ENCODE peak calls at places on chromosomes 4 and X, in six cellular contexts. One of them, this sample, is unnamed. For H3K79me2, the result is how much of the 10 kb centered on the place peaks cover.

GRCh38 chrX:81174286-81174685 is 27.4 kb downstream of the HMGN5 start:
- DNase-seq in GM12878: no peak
- DNase-seq in PC-3: peak
- DNase-seq in MM.1S: peak
- DNase-seq in fibroblast of lung: peak
- DNase-seq in HCT116: no peak
- DNase-seq in this sample: peak

GRCh38 chr4:92303621-92304027 is at the start of gene GRID2:
- DNase-seq in GM12878: no peak
- DNase-seq in PC-3: peak
- DNase-seq in MM.1S: no peak
- DNase-seq in fibroblast of lung: peak
- DNase-seq in HCT116: peak
- DNase-seq in this sample: no peak

GRCh38 chr4:53075162-53075785 is 213.2 kb downstream of the RASL11B start:
- DNase-seq in GM12878: peak
- DNase-seq in PC-3: no peak
- DNase-seq in MM.1S: no peak
- DNase-seq in fibroblast of lung: no peak
- DNase-seq in HCT116: no peak
- DNase-seq in this sample: no peak

GRCh38 chr4:26130173-26130572 is 190.6 kb upstream of the RBPJ start:
- DNase-seq in GM12878: peak
- DNase-seq in PC-3: no peak
- DNase-seq in MM.1S: no peak
- DNase-seq in fibroblast of lung: no peak
- DNase-seq in HCT116: no peak
- DNase-seq in this sample: no peak

GRCh38 chr4:21413807-21414370 is 534.7 kb downstream of the KCNIP4 start:
- DNase-seq in GM12878: no peak
- DNase-seq in PC-3: no peak
- DNase-seq in MM.1S: peak
- DNase-seq in fibroblast of lung: no peak
- DNase-seq in HCT116: no peak
- DNase-seq in this sample: no peak

GRCh38 chrX:129233791-129234190 is 289.5 kb downstream of the SMARCA1 start:
- DNase-seq in GM12878: no peak
- DNase-seq in PC-3: no peak
- DNase-seq in MM.1S: no peak
- DNase-seq in fibroblast of lung: peak
- DNase-seq in HCT116: no peak
- DNase-seq in this sample: no peak

GRCh38 chr4:153393397-153393796 is 48.9 kb downstream of the MND1 start:
- DNase-seq in GM12878: no peak
- DNase-seq in PC-3: peak
- DNase-seq in MM.1S: no peak
- DNase-seq in fibroblast of lung: peak
- DNase-seq in HCT116: no peak
- DNase-seq in this sample: no peak

GRCh38 chrX:31224321-31225012 is 152.6 kb upstream of the FTHL17 start:
- DNase-seq in GM12878: no peak
- DNase-seq in PC-3: no peak
- DNase-seq in MM.1S: no peak
- DNase-seq in fibroblast of lung: peak
- DNase-seq in HCT116: no peak
- DNase-seq in this sample: no peak

GRCh38 chrX:108199691-108200090 is 108.1 kb downstream of the ATG4A start:
- DNase-seq in GM12878: no peak
- DNase-seq in PC-3: peak
- DNase-seq in MM.1S: peak
- DNase-seq in fibroblast of lung: peak
- DNase-seq in HCT116: peak
- DNase-seq in this sample: peak

GRCh38 chrX:1598021-1598875 is 6.8 kb downstream of the AKAP17A start:
- DNase-seq in GM12878: no peak
- DNase-seq in PC-3: no peak
- DNase-seq in MM.1S: no peak
- DNase-seq in fibroblast of lung: no peak
- DNase-seq in HCT116: no peak
- DNase-seq in this sample: no peak

GRCh38 chrX:47915886-47916493 is 79.3 kb downstream of the ZNF81 start:
- DNase-seq in GM12878: no peak
- DNase-seq in PC-3: no peak
- DNase-seq in MM.1S: no peak
- DNase-seq in fibroblast of lung: no peak
- DNase-seq in HCT116: no peak
- DNase-seq in this sample: no peak

GRCh38 chr4:61312526-61312925 is 112.4 kb downstream of the ADGRL3 start:
- DNase-seq in GM12878: no peak
- DNase-seq in PC-3: peak
- DNase-seq in MM.1S: no peak
- DNase-seq in fibroblast of lung: peak
- DNase-seq in HCT116: no peak
- DNase-seq in this sample: no peak

GRCh38 chr4:89836897-89837384 is at the start of gene SNCA:
- DNase-seq in GM12878: no peak
- DNase-seq in PC-3: no peak
- DNase-seq in MM.1S: no peak
- DNase-seq in fibroblast of lung: peak
- DNase-seq in HCT116: no peak
- DNase-seq in this sample: no peak

GRCh38 chr4:72305080-72305479 is 263.9 kb downstream of the ADAMTS3 start:
- DNase-seq in GM12878: no peak
- DNase-seq in PC-3: no peak
- DNase-seq in MM.1S: no peak
- DNase-seq in fibroblast of lung: no peak
- DNase-seq in HCT116: no peak
- DNase-seq in this sample: no peak

GRCh38 chr4:54082168-54082567 is 17.8 kb upstream of the CHIC2 start:
- DNase-seq in GM12878: no peak
- DNase-seq in PC-3: peak
- DNase-seq in MM.1S: no peak
- DNase-seq in fibroblast of lung: peak
- DNase-seq in HCT116: peak
- DNase-seq in this sample: no peak

GRCh38 chr4:4613641-4614286 is 71.9 kb upstream of the STX18 start:
- DNase-seq in GM12878: no peak
- DNase-seq in PC-3: no peak
- DNase-seq in MM.1S: no peak
- DNase-seq in fibroblast of lung: peak
- DNase-seq in HCT116: no peak
- DNase-seq in this sample: no peak

GRCh38 chr4:111678466-111678865 is 466.8 kb upstream of the FAM241A start:
- DNase-seq in GM12878: no peak
- DNase-seq in PC-3: no peak
- DNase-seq in MM.1S: no peak
- DNase-seq in fibroblast of lung: peak
- DNase-seq in HCT116: no peak
- DNase-seq in this sample: no peak

GRCh38 chrX:66680451-66680850 is 41.6 kb upstream of the EDA2R start:
- DNase-seq in GM12878: no peak
- DNase-seq in PC-3: no peak
- DNase-seq in MM.1S: no peak
- DNase-seq in fibroblast of lung: peak
- DNase-seq in HCT116: no peak
- DNase-seq in this sample: no peak

GRCh38 chr4:80271806-80272205 is 5.3 kb downstream of the FGF5 start:
- DNase-seq in GM12878: no peak
- DNase-seq in PC-3: peak
- DNase-seq in MM.1S: no peak
- DNase-seq in fibroblast of lung: no peak
- DNase-seq in HCT116: no peak
- DNase-seq in this sample: no peak

GRCh38 chrX:93538575-93538974 is 134.8 kb downstream of the NAP1L3 start:
- DNase-seq in GM12878: no peak
- DNase-seq in PC-3: peak
- DNase-seq in MM.1S: peak
- DNase-seq in fibroblast of lung: no peak
- DNase-seq in HCT116: no peak
- DNase-seq in this sample: no peak

GRCh38 chrX:68659385-68659784 is 11.9 kb downstream of the STARD8 start:
- DNase-seq in GM12878: no peak
- DNase-seq in PC-3: peak
- DNase-seq in MM.1S: no peak
- DNase-seq in fibroblast of lung: no peak
- DNase-seq in HCT116: no peak
- DNase-seq in this sample: no peak

GRCh38 chrX:56564182-56564885 is 907 bp downstream of the UBQLN2 start:
- DNase-seq in GM12878: no peak
- DNase-seq in PC-3: peak
- DNase-seq in MM.1S: peak
- DNase-seq in fibroblast of lung: peak
- DNase-seq in HCT116: no peak
- DNase-seq in this sample: peak

GRCh38 chr4:66373268-66373667 is 703.0 kb upstream of the EPHA5 start:
- DNase-seq in GM12878: no peak
- DNase-seq in PC-3: no peak
- DNase-seq in MM.1S: no peak
- DNase-seq in fibroblast of lung: no peak
- DNase-seq in HCT116: no peak
- DNase-seq in this sample: no peak

GRCh38 chr4:1231637-1232360 is 17.1 kb downstream of the CTBP1 start:
- DNase-seq in GM12878: no peak
- DNase-seq in PC-3: no peak
- DNase-seq in MM.1S: no peak
- DNase-seq in fibroblast of lung: no peak
- DNase-seq in HCT116: no peak
- DNase-seq in this sample: no peak

GRCh38 chr4:176478076-176478475 is 158.3 kb downstream of the SPCS3 start:
- DNase-seq in GM12878: no peak
- DNase-seq in PC-3: no peak
- DNase-seq in MM.1S: no peak
- DNase-seq in fibroblast of lung: peak
- DNase-seq in HCT116: no peak
- DNase-seq in this sample: no peak

GRCh38 chr4:140049024-140049923 is 104.7 kb downstream of the MAML3 start:
- DNase-seq in GM12878: no peak
- DNase-seq in PC-3: peak
- DNase-seq in MM.1S: no peak
- DNase-seq in fibroblast of lung: peak
- DNase-seq in HCT116: no peak
- DNase-seq in this sample: peak

GRCh38 chr4:24024597-24024996 is 134.8 kb upstream of the PPARGC1A start:
- DNase-seq in GM12878: no peak
- DNase-seq in PC-3: no peak
- DNase-seq in MM.1S: no peak
- DNase-seq in fibroblast of lung: no peak
- DNase-seq in HCT116: no peak
- DNase-seq in this sample: no peak

GRCh38 chr4:15586046-15586445 is 69.1 kb downstream of the FBXL5 start:
- DNase-seq in GM12878: no peak
- DNase-seq in PC-3: no peak
- DNase-seq in MM.1S: no peak
- DNase-seq in fibroblast of lung: no peak
- DNase-seq in HCT116: no peak
- DNase-seq in this sample: no peak

GRCh38 chr4:53605783-53606182 is 14.5 kb upstream of the LNX1 start:
- DNase-seq in GM12878: no peak
- DNase-seq in PC-3: no peak
- DNase-seq in MM.1S: no peak
- DNase-seq in fibroblast of lung: peak
- DNase-seq in HCT116: no peak
- DNase-seq in this sample: no peak

GRCh38 chr4:170139764-170140163 is 50.0 kb upstream of the AADAT start:
- DNase-seq in GM12878: no peak
- DNase-seq in PC-3: peak
- DNase-seq in MM.1S: no peak
- DNase-seq in fibroblast of lung: peak
- DNase-seq in HCT116: no peak
- DNase-seq in this sample: no peak

GRCh38 chrX:94676285-94676684 is 1002.3 kb downstream of the FAM133A start:
- DNase-seq in GM12878: no peak
- DNase-seq in PC-3: no peak
- DNase-seq in MM.1S: no peak
- DNase-seq in fibroblast of lung: no peak
- DNase-seq in HCT116: no peak
- DNase-seq in this sample: no peak

GRCh38 chr4:140187316-140187695 is 33.3 kb upstream of the MAML3 start:
- DNase-seq in GM12878: no peak
- DNase-seq in PC-3: peak
- DNase-seq in MM.1S: no peak
- DNase-seq in fibroblast of lung: peak
- DNase-seq in HCT116: no peak
- DNase-seq in this sample: no peak

GRCh38 chr4:5366421-5366820 is 315.1 kb downstream of the STK32B start:
- DNase-seq in GM12878: no peak
- DNase-seq in PC-3: peak
- DNase-seq in MM.1S: no peak
- DNase-seq in fibroblast of lung: peak
- DNase-seq in HCT116: no peak
- DNase-seq in this sample: no peak

GRCh38 chr4:113975578-113975977 is 3.9 kb downstream of the ARSJ start:
- DNase-seq in GM12878: no peak
- DNase-seq in PC-3: no peak
- DNase-seq in MM.1S: no peak
- DNase-seq in fibroblast of lung: peak
- DNase-seq in HCT116: no peak
- DNase-seq in this sample: no peak
- H3K79me2 ChIP-seq in GM12878: under half
- H3K79me2 ChIP-seq in PC-3: half or more
- H3K79me2 ChIP-seq in MM.1S: under half
- H3K79me2 ChIP-seq in fibroblast of lung: half or more
- H3K79me2 ChIP-seq in HCT116: under half
- H3K79me2 ChIP-seq in this sample: under half

GRCh38 chr4:131257241-131257640 is 1891.9 kb upstream of the PCDH10 start:
- DNase-seq in GM12878: no peak
- DNase-seq in PC-3: no peak
- DNase-seq in MM.1S: no peak
- DNase-seq in fibroblast of lung: no peak
- DNase-seq in HCT116: no peak
- DNase-seq in this sample: no peak
- H2AFZ ChIP-seq in GM12878: no peak
- H2AFZ ChIP-seq in PC-3: no peak
- H2AFZ ChIP-seq in MM.1S: no peak
- H2AFZ ChIP-seq in fibroblast of lung: no peak
- H2AFZ ChIP-seq in HCT116: peak
- H2AFZ ChIP-seq in this sample: no peak

GRCh38 chr4:113692809-113693411 is 68.6 kb downstream of the CAMK2D start:
- DNase-seq in GM12878: no peak
- DNase-seq in PC-3: peak
- DNase-seq in MM.1S: peak
- DNase-seq in fibroblast of lung: no peak
- DNase-seq in HCT116: no peak
- DNase-seq in this sample: peak
- H3K79me2 ChIP-seq in GM12878: under half
- H3K79me2 ChIP-seq in PC-3: under half
- H3K79me2 ChIP-seq in MM.1S: under half
- H3K79me2 ChIP-seq in fibroblast of lung: half or more
- H3K79me2 ChIP-seq in HCT116: under half
- H3K79me2 ChIP-seq in this sample: half or more

DNA sequence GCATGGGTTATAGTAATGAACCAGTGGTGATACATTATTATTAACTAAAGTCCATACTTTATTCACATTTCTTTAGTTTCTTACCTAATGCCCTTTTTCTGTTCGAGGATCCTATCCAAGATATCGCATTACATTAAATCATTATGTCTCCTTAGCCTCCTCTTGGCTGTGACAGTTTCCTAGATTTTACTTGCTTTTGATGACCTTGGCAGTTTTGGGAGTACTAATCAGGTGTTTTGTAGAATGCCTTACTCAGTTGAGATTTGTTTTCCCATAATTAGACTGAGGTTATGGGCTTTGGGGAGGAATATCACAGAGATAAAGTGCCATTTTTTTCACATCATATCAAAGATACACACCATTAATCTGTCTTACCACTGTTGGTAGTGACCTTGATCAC is 5.0 kb downstream of the KLHL5 start:
- DNase-seq in GM12878: no peak
- DNase-seq in PC-3: no peak
- DNase-seq in MM.1S: no peak
- DNase-seq in fibroblast of lung: no peak
- DNase-seq in HCT116: no peak
- DNase-seq in this sample: no peak
- H2AFZ ChIP-seq in GM12878: no peak
- H2AFZ ChIP-seq in PC-3: no peak
- H2AFZ ChIP-seq in MM.1S: no peak
- H2AFZ ChIP-seq in fibroblast of lung: no peak
- H2AFZ ChIP-seq in HCT116: no peak
- H2AFZ ChIP-seq in this sample: no peak